ENCODE peak calls at places on chromosomes 1 and 21, in eight cellular contexts. K is germinal center; Y is foreskin fibroblast; O is neural progenitor cell; G is neuronal stem cell; W is stimulated activated CD4-positive, alpha-beta T cell treated with anti-CD3 and anti-CD28 coated beads, Interleukin-2, amount 100 ng/mL, for 48 hours; U is ureter; R is T-cell. F is an unnamed sample.

GRCh38 chr1:10415211-10415930 is 14.9 kb upstream of the CENPS start:
- DNase-seq in O (no peak), Y (peak; percentile 43), U (no peak), R (no peak), K (no peak), W (no peak), G (no peak), F (no peak)

GRCh38 chr1:168654198-168654910 is 74.7 kb downstream of the DPT start:
- DNase-seq in R (no peak), U (no peak), W (no peak), G (no peak), Y (no peak), K (no peak), O (no peak), F (no peak)

GRCh38 chr1:54377040-54377691 is 29.0 kb downstream of the SSBP3 start:
- DNase-seq in U (no peak), K (no peak), O (no peak), R (no peak), Y (peak; percentile 41), W (no peak), G (no peak), F (no peak)

GRCh38 chr1:82578086-82578726 is 777.5 kb downstream of the ADGRL2 start:
- DNase-seq in W (no peak), R (no peak), Y (no peak), U (no peak), K (no peak), O (no peak), G (no peak), F (no peak)

GRCh38 chr1:37403166-37403565 is 71.2 kb upstream of the ZC3H12A start:
- DNase-seq in U (no peak), R (no peak), O (no peak), K (no peak), Y (no peak), G (no peak), W (no peak), F (no peak)

GRCh38 chr1:27517907-27518718 is 28.1 kb upstream of the WASF2 start:
- DNase-seq in R (no peak), O (no peak), K (no peak), G (no peak), W (no peak), U (no peak), Y (no peak), F (no peak)

GRCh38 chr1:153384996-153385580 is 5.8 kb downstream of the S100A8 start:
- DNase-seq in G (no peak), K (no peak), R (no peak), U (no peak), Y (no peak), W (no peak), O (no peak), F (no peak)

GRCh38 chr1:64410217-64410616 is 59.7 kb upstream of the CACHD1 start:
- DNase-seq in K (no peak), O (no peak), U (no peak), Y (no peak), R (no peak), W (no peak), G (no peak), F (no peak)

GRCh38 chr1:115437146-115437639 is 99.1 kb upstream of the NGF start:
- DNase-seq in K (no peak), O (no peak), U (no peak), R (no peak), W (no peak), Y (no peak), G (no peak), F (no peak)

GRCh38 chr1:91608876-91609275 is 108.2 kb downstream of the CDC7 start:
- DNase-seq in O (no peak), U (no peak), W (no peak), G (no peak), R (no peak), K (no peak), Y (peak; percentile 83), F (no peak)

GRCh38 chr1:200468264-200469001 is 58.6 kb upstream of the ZNF281 start:
- DNase-seq in O (no peak), Y (peak; percentile 58), W (no peak), R (no peak), U (no peak), G (no peak), K (no peak), F (no peak)

GRCh38 chr1:211739671-211740411 is 64.4 kb upstream of the NEK2 start:
- DNase-seq in Y (no peak), W (no peak), O (no peak), U (no peak), R (no peak), G (no peak), K (no peak), F (no peak)

GRCh38 chr1:11478571-11479374 is at the start of gene DISP3:
- DNase-seq in W (peak; percentile 77), G (peak; percentile 92), R (peak; percentile 65), O (peak; percentile 96), K (peak; percentile 91), U (peak; percentile 46), Y (peak; percentile 72), F (peak; percentile 94)

GRCh38 chr1:8482844-8483436 is 165.0 kb downstream of the SLC45A1 start:
- DNase-seq in R (no peak), U (no peak), K (no peak), W (no peak), G (no peak), O (no peak), Y (peak; percentile 40), F (no peak)

GRCh38 chr1:95133687-95134086 is 16.5 kb downstream of the TLCD4 start:
- DNase-seq in R (no peak), W (no peak), O (no peak), U (no peak), Y (no peak), K (no peak), G (no peak), F (no peak)

GRCh38 chr1:52887483-52887882 is 34.1 kb downstream of the ECHDC2 start:
- DNase-seq in R (no peak), Y (no peak), G (no peak), O (no peak), K (no peak), W (no peak), U (no peak), F (no peak)

GRCh38 chr1:25566730-25567341 is 23.4 kb downstream of the LDLRAP1 start:
- DNase-seq in R (peak; percentile 59), W (peak; percentile 36), U (no peak), G (no peak), K (no peak), O (peak; percentile 25), Y (peak; percentile 90), F (peak; percentile 40)

GRCh38 chr1:37776946-37777516 is 12.1 kb upstream of the EPHA10 start:
- DNase-seq in W (no peak), K (no peak), Y (no peak), O (no peak), R (no peak), G (no peak), U (no peak), F (no peak)

GRCh38 chr1:201313086-201313485 is 29.8 kb downstream of the PKP1 start:
- DNase-seq in G (no peak), Y (no peak), K (no peak), W (no peak), O (no peak), R (no peak), U (no peak), F (no peak)

GRCh38 chr1:200154069-200154767 is 126.7 kb downstream of the NR5A2 start:
- DNase-seq in Y (no peak), W (no peak), R (peak; percentile 45), U (no peak), G (no peak), O (no peak), K (peak; percentile 79), F (no peak)

GRCh38 chr1:22291926-22292788 is 149.3 kb upstream of the WNT4 start:
- DNase-seq in R (no peak), U (peak; percentile 37), W (no peak), G (no peak), Y (no peak), O (no peak), K (no peak), F (no peak)

GRCh38 chr1:158021721-158022120 is 28.3 kb downstream of the KIRREL1 start:
- DNase-seq in W (no peak), Y (no peak), K (no peak), G (no peak), R (no peak), O (no peak), U (no peak), F (no peak)

GRCh38 chr21:42747267-42747701 is 93.9 kb downstream of the PDE9A start:
- DNase-seq in R (no peak), O (peak; percentile 54), G (peak; percentile 17), U (no peak), W (no peak), Y (no peak), K (no peak), F (no peak)

GRCh38 chr1:99007366-99007765 is 2.7 kb upstream of the PLPPR5 start:
- DNase-seq in Y (no peak), O (no peak), K (no peak), U (no peak), R (no peak), W (no peak), G (no peak), F (no peak)

GRCh38 chr21:16942703-16943102 is 570.1 kb upstream of the CXADR start:
- DNase-seq in R (no peak), U (no peak), W (no peak), K (no peak), G (no peak), O (peak; percentile 63), Y (peak; percentile 20), F (no peak)

GRCh38 chr1:112735752-112736151 is 20.6 kb upstream of the PPM1J start:
- DNase-seq in O (no peak), K (no peak), W (no peak), Y (peak; percentile 85), G (no peak), U (no peak), R (no peak), F (no peak)

GRCh38 chr1:115136706-115137105 is 47.4 kb upstream of the TSPAN2 start:
- DNase-seq in G (no peak), R (no peak), K (no peak), Y (no peak), O (no peak), W (no peak), U (no peak), F (no peak)

GRCh38 chr1:244918422-244919319 is 54.3 kb upstream of the HNRNPU start:
- DNase-seq in U (no peak), Y (peak; percentile 58), G (peak; percentile 21), W (peak; percentile 33), K (peak; percentile 58), O (peak; percentile 55), R (peak; percentile 79), F (peak; percentile 54)

GRCh38 chr1:108777839-108778238 is 31.4 kb downstream of the STXBP3 start:
- DNase-seq in K (no peak), R (no peak), Y (no peak), U (no peak), W (no peak), G (no peak), O (no peak), F (no peak)

GRCh38 chr1:19047373-19047772 is 90.9 kb upstream of the IFFO2 start:
- DNase-seq in Y (no peak), O (peak; percentile 28), K (no peak), R (no peak), G (no peak), W (no peak), U (no peak), F (no peak)

GRCh38 chr1:76294470-76295194 is 220.1 kb downstream of the ST6GALNAC3 start:
- DNase-seq in K (no peak), R (no peak), G (no peak), W (no peak), U (no peak), O (no peak), Y (no peak), F (no peak)

GRCh38 chr1:23801338-23801748 is 789 bp upstream of the GALE start:
- DNase-seq in U (no peak), O (no peak), K (no peak), G (no peak), W (no peak), R (no peak), Y (peak; percentile 50), F (no peak)

GRCh38 chr1:90175490-90176157 is 180.7 kb downstream of the ZNF326 start:
- DNase-seq in R (no peak), W (no peak), K (no peak), G (no peak), Y (peak; percentile 1), U (no peak), O (no peak), F (no peak)

GRCh38 chr1:18058522-18058921 is 49.1 kb upstream of the IGSF21 start:
- DNase-seq in O (peak; percentile 84), U (no peak), G (peak; percentile 31), R (no peak), Y (no peak), K (no peak), W (no peak), F (peak; percentile 26)